ENCODE peak calls at places on chromosomes 7 and 10, in four cellular contexts. E is HepG2, J is H1, K is K562. A is an unnamed sample.

GRCh38 chr10:44979281-44980181 is 922 bp upstream of the DEPP1 start:
- DNase-seq in E (no peak), J (no peak), K (no peak), A (no peak)

GRCh38 chr7:83732305-83732704 is 83.4 kb upstream of the SEMA3E start:
- DNase-seq in E (no peak), J (no peak), K (no peak), A (no peak)

GRCh38 chr10:26540601-26541000 is 102.5 kb downstream of the APBB1IP start:
- DNase-seq in E (no peak), J (no peak), K (no peak), A (peak)

GRCh38 chr10:67533376-67533775 is 162.6 kb downstream of the CTNNA3 start:
- DNase-seq in E (no peak), J (no peak), K (no peak), A (no peak)

GRCh38 chr7:135742371-135742770 is 6.2 kb downstream of the FAM180A start:
- DNase-seq in E (no peak), J (no peak), K (no peak), A (no peak)

GRCh38 chr7:13829914-13830603 is 159.4 kb downstream of the ETV1 start:
- DNase-seq in E (no peak), J (no peak), K (no peak), A (no peak)

GRCh38 chr7:537911-538634 is 18.4 kb upstream of the PDGFA start:
- DNase-seq in E (peak), J (no peak), K (no peak), A (peak)

GRCh38 chr7:75842836-75843446 is 29.3 kb upstream of the CCL24 start:
- DNase-seq in E (peak), J (no peak), K (peak), A (no peak)

GRCh38 chr7:69612981-69613380 is 14.7 kb downstream of the AUTS2 start:
- DNase-seq in E (no peak), J (no peak), K (no peak), A (no peak)

GRCh38 chr7:75045881-75046280 is 27.7 kb downstream of the RCC1L start:
- DNase-seq in E (no peak), J (no peak), K (no peak), A (no peak)

GRCh38 chr10:114077815-114078219 is 34.2 kb downstream of the ADRB1 start:
- DNase-seq in E (no peak), J (peak), K (no peak), A (peak)

GRCh38 chr10:122474145-122474739 is 12.9 kb downstream of the HTRA1 start:
- DNase-seq in E (no peak), J (no peak), K (no peak), A (no peak)

GRCh38 chr10:49504528-49504927 is 34.4 kb downstream of the ERCC6 start:
- DNase-seq in E (no peak), J (no peak), K (no peak), A (no peak)
- TF ChIP-seq CREB1 in E (no peak), J (no peak), K (no peak), A (no peak)

GRCh38 chr10:79262959-79263746 is 84.1 kb upstream of the PPIF start:
- DNase-seq in E (no peak), J (no peak), K (no peak), A (no peak)

GRCh38 chr10:79262131-79262530 is 85.1 kb upstream of the PPIF start:
- DNase-seq in E (no peak), J (no peak), K (no peak), A (no peak)

GRCh38 chr10:79259834-79260233 is 87.4 kb upstream of the PPIF start:
- DNase-seq in E (no peak), J (no peak), K (no peak), A (no peak)

GRCh38 chr10:79258894-79259293 is 88.4 kb upstream of the PPIF start:
- DNase-seq in E (no peak), J (no peak), K (no peak), A (no peak)

GRCh38 chr10:79260803-79261740 is 86.2 kb upstream of the PPIF start:
- DNase-seq in E (peak), J (no peak), K (no peak), A (peak)
- H3K27ac ChIP-seq in E (peak), J (no peak), K (no peak), A (no peak)

GRCh38 chr10:71742301-71743098 is 22.9 kb upstream of the C10orf105 start:
- DNase-seq in E (no peak), J (no peak), K (no peak), A (no peak)
- TF ChIP-seq CREB1 in E (no peak), J (no peak), K (no peak), A (no peak)

DNA sequence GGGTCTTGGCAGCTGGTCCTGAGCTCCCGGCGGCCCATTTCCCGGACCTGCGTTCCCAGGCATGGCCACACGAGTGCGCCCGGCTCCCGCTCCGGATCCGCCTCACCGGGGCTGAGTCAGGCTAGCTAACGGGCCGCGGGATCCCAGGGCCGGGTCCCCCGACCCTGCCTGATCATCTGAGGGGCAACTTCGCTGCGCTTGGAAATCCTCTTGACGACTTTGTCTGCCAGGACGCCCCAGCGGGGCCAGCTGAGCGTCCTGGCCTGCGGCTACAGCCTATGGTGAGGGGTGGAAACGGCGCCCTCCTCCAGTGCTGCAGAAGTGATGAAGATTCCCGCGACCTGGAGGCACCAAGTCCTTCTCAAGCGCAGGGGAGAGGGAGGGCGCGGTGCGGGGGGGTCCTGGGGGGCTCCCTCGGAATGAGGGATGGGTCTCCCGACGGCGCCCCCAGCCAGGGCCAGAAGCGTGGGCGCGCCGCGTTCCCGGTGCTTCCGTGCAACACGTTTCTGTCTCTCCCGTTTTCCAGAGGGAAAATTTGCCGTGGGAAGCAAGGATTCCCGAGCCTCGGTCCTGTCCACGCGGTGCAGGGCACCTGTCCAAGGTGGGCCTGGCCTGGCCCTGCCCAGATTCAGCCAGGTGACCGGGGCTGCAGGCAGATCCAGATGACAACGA is 212.4 kb downstream of the CCSER2 start:
- DNase-seq in E (peak), J (peak), K (peak), A (peak)
- H3K27ac ChIP-seq in E (peak), J (no peak), K (no peak), A (no peak)

GRCh38 chr7:96306385-96307125 is 15.3 kb downstream of the SLC25A13 start:
- DNase-seq in E (no peak), J (no peak), K (no peak), A (no peak)

GRCh38 chr7:96303686-96304443 is 18.0 kb downstream of the SLC25A13 start:
- DNase-seq in E (no peak), J (no peak), K (no peak), A (no peak)

GRCh38 chr7:96308253-96308949 is 13.5 kb downstream of the SLC25A13 start:
- DNase-seq in E (peak), J (no peak), K (peak), A (peak)

GRCh38 chr7:96304573-96304972 is 17.3 kb downstream of the SLC25A13 start:
- DNase-seq in E (no peak), J (no peak), K (no peak), A (no peak)

GRCh38 chr7:96305915-96306314 is 16.0 kb downstream of the SLC25A13 start:
- DNase-seq in E (no peak), J (no peak), K (no peak), A (no peak)
- TF ChIP-seq CREB1 in E (no peak), J (no peak), K (no peak), A (no peak)

GRCh38 chr7:155555116-155555695 is 8.8 kb upstream of the CNPY1 start:
- DNase-seq in E (no peak), J (no peak), K (no peak), A (no peak)
- H3K27ac ChIP-seq in E (no peak), J (no peak), K (no peak), A (no peak)